ENCODE peak calls at places on chromosomes 7 and 10, in nine cellular contexts. S is lower lobe of right lung; R is CD8-positive, alpha-beta T cell; F is endothelial cell of umbilical vein; J is heart left ventricle; V is astrocyte; L is BJ; A is cardiac muscle cell; O is spleen. C is an unnamed sample.

GRCh38 chr10:62171791-62172190 is 96.9 kb downstream of the RTKN2 start:
- DNase-seq in S (no peak), R (no peak), F (peak; percentile 80), J (no peak), V (no peak), L (no peak), A (no peak), O (no peak), C (no peak)

GRCh38 chr10:58993480-58994221 is 182.8 kb upstream of the PHYHIPL start:
- DNase-seq in S (no peak), R (no peak), F (no peak), J (no peak), V (no peak), L (no peak), A (no peak), O (no peak), C (no peak)

GRCh38 chr7:18459439-18459838 is 36.1 kb upstream of the HDAC9 start:
- DNase-seq in S (no peak), R (no peak), F (no peak), J (no peak), V (peak; percentile 18), L (no peak), A (no peak), O (no peak), C (no peak)

GRCh38 chr10:129959544-129960492 is 4.3 kb downstream of the EBF3 start:
- DNase-seq in S (peak; percentile 29), R (no peak), F (no peak), J (peak; percentile 25), V (no peak), L (no peak), A (peak; percentile 28), O (peak; percentile 51), C (no peak)

GRCh38 chr7:136009488-136010079 is 32.4 kb upstream of the MTPN start:
- DNase-seq in S (no peak), R (peak; percentile 6), F (peak; percentile 62), J (no peak), V (peak; percentile 9), L (no peak), A (peak; percentile 78), O (no peak), C (no peak)

GRCh38 chr7:7971308-7972040 is 2.9 kb downstream of the GLCCI1 start:
- DNase-seq in S (no peak), R (no peak), F (no peak), J (no peak), V (no peak), L (no peak), A (no peak), O (no peak), C (no peak)

GRCh38 chr10:95601116-95601719 is 40.0 kb upstream of the SORBS1 start:
- DNase-seq in S (peak; percentile 70), R (peak; percentile 36), F (peak; percentile 89), J (peak; percentile 83), V (peak; percentile 70), L (peak; percentile 30), A (peak; percentile 92), O (no peak), C (peak; percentile 56)

GRCh38 chr7:69659964-69660363 is 61.7 kb downstream of the AUTS2 start:
- DNase-seq in S (no peak), R (no peak), F (no peak), J (no peak), V (peak; percentile 66), L (no peak), A (no peak), O (no peak), C (no peak)

GRCh38 chr7:121012919-121013318 is 24.4 kb downstream of the CPED1 start:
- DNase-seq in S (no peak), R (no peak), F (no peak), J (no peak), V (no peak), L (no peak), A (no peak), O (no peak), C (no peak)

GRCh38 chr7:44373418-44373740 is 48.0 kb upstream of the CAMK2B start:
- DNase-seq in S (no peak), R (no peak), F (no peak), J (no peak), V (no peak), L (no peak), A (no peak), O (peak; percentile 44), C (no peak)

GRCh38 chr10:14688606-14689005 is 86.1 kb downstream of the FAM107B start:
- DNase-seq in S (no peak), R (no peak), F (no peak), J (no peak), V (peak; percentile 83), L (peak; percentile 57), A (peak; percentile 8), O (no peak), C (no peak)

GRCh38 chr7:147803625-147804024 is 786.9 kb upstream of the C7orf33 start:
- DNase-seq in S (no peak), R (no peak), F (no peak), J (no peak), V (no peak), L (no peak), A (no peak), O (no peak), C (no peak)

GRCh38 chr7:157255201-157255606 is 81.6 kb upstream of the DNAJB6 start:
- DNase-seq in S (no peak), R (no peak), F (peak; percentile 55), J (no peak), V (no peak), L (no peak), A (no peak), O (no peak), C (no peak)

GRCh38 chr7:157248659-157249058 is 88.1 kb upstream of the DNAJB6 start:
- DNase-seq in S (no peak), R (no peak), F (no peak), J (no peak), V (no peak), L (no peak), A (no peak), O (no peak), C (no peak)

GRCh38 chr7:157253850-157254249 is 83.0 kb upstream of the DNAJB6 start:
- DNase-seq in S (peak; percentile 92), R (no peak), F (no peak), J (peak; percentile 70), V (no peak), L (no peak), A (no peak), O (no peak), C (no peak)

DNA sequence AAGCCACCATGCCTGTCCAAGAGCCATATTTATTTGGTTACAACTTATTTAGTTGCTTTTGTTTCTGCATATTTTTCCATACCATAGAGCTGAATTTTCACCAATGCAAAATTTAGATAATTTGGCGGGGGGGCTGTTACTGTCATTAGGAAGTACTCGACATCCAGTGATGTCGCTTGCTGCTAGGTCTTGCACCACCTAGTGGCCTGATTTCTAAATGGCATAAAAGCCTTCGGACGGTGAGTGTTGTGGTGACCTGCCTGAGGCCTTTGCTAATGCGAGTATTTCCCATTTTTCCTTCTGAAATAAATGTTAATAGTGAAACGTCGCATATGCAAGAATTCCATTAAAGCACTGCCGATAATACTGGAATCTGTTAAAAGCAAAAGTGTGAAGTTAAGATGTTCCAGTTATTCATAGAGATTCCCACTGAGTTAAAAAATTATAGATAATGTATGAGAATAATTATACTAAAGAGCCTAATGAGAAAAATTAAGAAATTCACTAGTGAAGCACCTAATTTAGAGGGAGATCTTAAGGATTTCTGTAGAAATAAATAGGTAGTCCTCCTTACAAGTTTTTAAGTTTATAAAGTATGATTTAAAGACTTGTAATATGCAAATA is 86.1 kb upstream of the DNAJB6 start:
- DNase-seq in S (no peak), R (peak; percentile 46), F (peak; percentile 64), J (no peak), V (peak; percentile 47), L (no peak), A (peak; percentile 73), O (no peak), C (no peak)
- TF ChIP-seq CTCF in S (peak; percentile 80), R (peak; percentile 71), F (peak; percentile 67), J (peak; percentile 76), V (peak; percentile 83), L (peak; percentile 86), A (peak; percentile 80), O (peak; percentile 57), C (peak; percentile 94)

DNA sequence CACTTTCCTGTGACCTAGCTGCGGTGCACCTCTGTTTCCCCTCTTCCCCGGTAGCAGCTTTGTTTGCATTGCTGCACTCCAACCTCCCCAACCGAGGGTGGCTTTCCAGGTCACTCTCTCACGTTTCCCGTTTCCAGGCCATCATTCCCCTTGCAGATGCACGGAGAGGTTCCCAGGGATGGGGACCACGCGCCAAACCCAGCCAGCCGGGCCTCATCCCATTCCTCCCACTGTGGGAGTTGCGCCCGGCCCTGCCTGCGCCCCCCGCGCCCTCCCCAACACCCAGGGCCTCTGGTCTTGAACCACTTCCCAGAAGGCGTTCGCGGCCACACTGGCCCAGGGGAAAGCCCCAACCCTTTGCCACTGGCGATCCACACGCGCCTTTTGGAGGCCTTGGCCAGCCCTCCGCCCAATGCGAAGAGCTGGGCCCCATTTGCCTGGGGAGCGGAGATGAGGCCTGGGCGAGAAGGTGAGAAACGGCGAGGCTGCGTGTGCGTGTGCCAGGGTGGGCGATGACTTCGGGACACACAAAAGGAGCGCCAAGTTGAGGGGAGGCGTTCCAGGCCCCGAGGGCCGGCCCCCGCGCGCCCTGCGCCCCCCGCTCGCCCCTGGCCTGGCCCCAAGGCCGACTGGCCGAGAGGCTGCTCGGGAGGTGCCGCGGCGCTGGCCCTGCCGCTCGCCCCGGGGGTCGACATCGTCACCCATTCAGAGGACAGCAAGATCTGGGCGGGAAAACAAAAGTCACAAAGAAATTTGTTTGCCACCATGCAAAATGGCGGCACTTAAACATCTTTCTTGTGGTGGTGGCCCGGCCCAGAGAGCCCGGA is 15.9 kb downstream of the SKIDA1 start:
- DNase-seq in S (no peak), R (no peak), F (no peak), J (no peak), V (no peak), L (no peak), A (peak; percentile 45), O (peak; percentile 70), C (no peak)
- H3K4me3 ChIP-seq in S (peak overlapping the region; percentile 44), R (no peak overlapping the region), F (peak overlapping the region; percentile 0), J (peak overlapping the region; percentile 20), V (peak overlapping the region; percentile 35), L (peak overlapping the region; percentile 30), A (peak overlapping the region; percentile 78), O (peak overlapping the region; percentile 58), C (peak overlapping the region; percentile 40)

GRCh38 chr10:26550774-26551526 is 112.8 kb downstream of the APBB1IP start:
- DNase-seq in S (no peak), R (no peak), F (no peak), J (no peak), V (no peak), L (no peak), A (no peak), O (no peak), C (no peak)
- TF ChIP-seq CTCF in S (no peak), R (no peak), F (no peak), J (no peak), V (no peak), L (no peak), A (no peak), O (no peak), C (peak; percentile 29)

DNA sequence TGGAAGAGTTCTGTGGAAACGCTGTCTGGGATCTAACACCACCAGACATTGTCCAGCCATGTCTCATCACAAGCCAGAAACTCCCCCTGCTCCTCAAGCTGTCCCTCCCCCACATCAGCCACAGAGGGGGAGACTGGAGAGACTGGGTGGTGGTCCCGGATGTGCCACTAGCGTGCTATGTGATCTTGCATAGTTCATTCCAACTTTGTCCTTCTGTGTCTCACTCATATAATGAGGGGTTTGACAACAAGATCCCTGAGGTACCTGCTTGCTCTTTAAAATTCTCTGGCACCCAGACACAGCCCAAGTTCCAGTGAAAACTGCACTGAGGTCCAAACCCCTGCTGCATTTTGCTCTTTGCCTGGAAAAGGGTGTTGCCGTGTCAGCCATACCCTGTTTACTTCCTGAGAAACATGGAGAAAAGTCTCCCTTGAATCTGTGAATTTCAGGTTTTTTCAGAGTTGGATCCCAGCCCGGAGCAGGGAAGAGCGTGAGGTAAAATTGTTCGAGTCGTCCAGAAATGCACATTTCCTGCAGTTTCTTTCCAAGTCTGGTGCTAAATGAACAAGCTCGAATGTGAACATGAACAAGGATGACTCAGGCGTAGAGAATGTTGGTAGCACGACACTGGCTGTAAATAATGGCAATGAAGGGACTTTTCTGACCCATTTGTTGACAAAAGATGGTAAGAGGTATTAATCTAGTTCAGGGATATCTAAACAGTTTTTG is 156.6 kb downstream of the CCDC3 start:
- DNase-seq in S (no peak), R (no peak), F (peak; percentile 98), J (no peak), V (peak; percentile 91), L (peak; percentile 35), A (no peak), O (no peak), C (peak; percentile 33)
- H3K4me3 ChIP-seq in S (no peak overlapping the region), R (no peak overlapping the region), F (no peak overlapping the region), J (no peak overlapping the region), V (peak overlapping the region; percentile 38), L (no peak overlapping the region), A (no peak overlapping the region), O (no peak overlapping the region), C (peak overlapping the region; percentile 10)